ENCODE peak calls at places on chromosomes 7 and 10, in four cellular contexts. J, B, E and W are unnamed samples.
A peak's percentile ranks its signal among the peaks of the same experiment; 100 is the strongest.

GRCh38 chr10:96850825-96851224 is 18.7 kb downstream of the LCOR start:
- DNase-seq in J (no peak), B (peak; percentile 88), E (no peak), W (no peak)

GRCh38 chr7:122018032-122018431 is 126.0 kb downstream of the AASS start:
- DNase-seq in B (no peak), J (no peak), E (no peak), W (no peak)

GRCh38 chr10:12748186-12748585 is 253.3 kb downstream of the CCDC3 start:
- DNase-seq in E (no peak), J (no peak), B (no peak), W (no peak)

GRCh38 chr7:130733866-130734524 is at the start of gene KLF14:
- DNase-seq in B (no peak), J (peak; percentile 58), E (peak; percentile 30), W (no peak)

GRCh38 chr7:137992738-137993394 is 9.0 kb downstream of the CREB3L2 start:
- DNase-seq in J (no peak), E (no peak), B (peak; percentile 96), W (no peak)

GRCh38 chr7:36651404-36651803 is 72.9 kb downstream of the AOAH start:
- DNase-seq in E (no peak), B (peak; percentile 76), J (no peak), W (no peak)

GRCh38 chr7:26658080-26658697 is 206.2 kb downstream of the SKAP2 start:
- DNase-seq in E (peak; percentile 89), J (no peak), B (no peak), W (no peak)

GRCh38 chr10:14787938-14788337 is 13.2 kb upstream of the FAM107B start:
- DNase-seq in E (no peak), B (no peak), J (no peak), W (no peak)

GRCh38 chr7:117800406-117800805 is 72.8 kb downstream of the CTTNBP2 start:
- DNase-seq in B (no peak), J (no peak), E (no peak), W (no peak)

GRCh38 chr10:130022071-130022470 is 58.0 kb upstream of the EBF3 start:
- DNase-seq in E (no peak), J (no peak), B (no peak), W (no peak)

GRCh38 chr10:133161486-133162051 is 1.6 kb downstream of the KNDC1 start:
- DNase-seq in J (no peak), E (no peak), B (no peak), W (peak; percentile 19)

GRCh38 chr10:17474595-17474994 is 20.2 kb upstream of the ST8SIA6 start:
- DNase-seq in B (peak; percentile 48), E (no peak), J (no peak), W (no peak)

GRCh38 chr10:17144032-17144431 is 14.4 kb upstream of the CUBN start:
- DNase-seq in J (no peak), B (no peak), E (no peak), W (no peak)

GRCh38 chr7:23347682-23348180 is 48.6 kb downstream of the MALSU1 start:
- DNase-seq in J (no peak), E (peak; percentile 98), B (peak; percentile 83), W (no peak)

GRCh38 chr10:55358539-55358938 is 557.5 kb upstream of the PCDH15 start:
- DNase-seq in E (no peak), J (no peak), B (no peak), W (no peak)

GRCh38 chr10:67790534-67791408 is 47.2 kb downstream of the DNAJC12 start:
- DNase-seq in E (peak; percentile 71), B (peak; percentile 73), J (no peak), W (no peak)

GRCh38 chr7:112064627-112065385 is 141.4 kb downstream of the DOCK4 start:
- DNase-seq in E (no peak), J (no peak), B (no peak), W (no peak)

GRCh38 chr10:106931159-106931852 is 233.2 kb downstream of the SORCS1 start:
- DNase-seq in B (no peak), E (no peak), J (no peak), W (no peak)

DNA sequence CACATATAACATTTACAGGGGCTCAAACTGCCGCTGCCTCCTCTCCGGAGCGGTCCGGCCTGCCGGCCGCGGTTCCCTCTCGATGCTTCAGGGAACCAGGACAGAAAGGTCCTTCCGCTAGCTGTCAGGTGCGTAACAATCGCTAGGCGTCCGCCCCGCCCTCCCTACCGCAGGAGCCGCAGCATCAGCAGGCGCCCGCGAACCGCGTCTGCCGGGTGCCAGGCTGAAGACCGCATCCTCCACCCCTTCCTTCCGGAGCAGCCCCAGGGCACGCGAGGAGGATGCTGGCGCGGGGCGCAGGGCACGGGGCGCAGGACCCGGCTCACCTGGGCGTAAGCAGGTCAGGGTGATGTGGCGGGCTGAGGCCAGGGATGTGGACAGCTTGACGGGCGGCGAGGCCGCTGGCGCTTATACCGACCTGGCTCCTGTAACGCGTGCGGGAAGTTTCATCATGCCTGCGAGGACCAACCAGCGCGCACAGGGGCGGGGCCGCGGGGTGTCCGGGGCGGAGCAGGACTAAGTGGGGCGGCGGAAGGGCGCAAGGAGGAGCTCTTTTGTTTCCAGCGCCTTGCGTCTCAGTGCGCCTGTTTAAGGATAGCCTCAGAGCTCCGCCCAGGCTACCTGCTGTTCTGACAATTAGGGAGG is at the start of gene ASNS:
- DNase-seq in E (peak; percentile 86), J (peak; percentile 86), B (peak; percentile 91), W (peak; percentile 68)
- TF ChIP-seq CTCF in E (no peak), J (no peak), B (no peak), W (no peak)

DNA sequence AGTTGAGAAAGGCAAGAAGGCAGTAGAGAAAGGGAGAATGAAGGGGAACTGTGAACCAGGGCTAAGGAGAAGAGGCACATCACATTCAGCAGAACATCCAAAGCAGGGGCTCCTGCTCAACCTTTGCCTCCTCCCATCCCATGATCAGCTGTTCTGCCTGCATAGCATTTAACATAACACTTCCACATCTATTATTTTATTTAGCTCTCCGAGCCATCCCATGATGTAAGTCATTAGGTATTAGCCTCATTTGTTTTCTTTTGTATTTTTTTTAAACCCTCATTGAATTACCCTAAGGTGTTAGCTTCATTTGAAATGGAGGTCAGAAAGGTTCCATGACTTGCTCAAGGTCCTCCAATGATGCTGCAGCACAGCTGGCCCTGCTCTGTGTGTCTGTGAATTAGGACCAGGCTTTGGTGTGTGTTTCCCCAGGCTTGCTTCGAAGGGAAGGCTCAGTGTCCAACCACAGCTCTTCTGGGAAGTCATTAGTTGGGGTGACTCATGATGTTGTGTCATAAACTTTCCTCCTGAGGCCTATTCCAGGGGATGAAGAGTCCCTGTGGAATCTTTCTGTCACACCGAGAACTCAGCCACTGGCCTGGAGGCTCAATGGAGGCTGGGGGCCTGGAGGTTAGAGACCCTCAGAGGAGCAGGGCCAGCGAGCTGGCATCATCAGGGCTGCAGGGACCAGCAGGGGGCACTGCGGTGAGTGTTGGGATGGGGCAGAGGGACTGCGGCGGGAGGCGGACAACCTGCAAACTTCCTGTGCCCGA is 16.5 kb downstream of the NPFFR1 start:
- DNase-seq in E (peak; percentile 93), B (peak; percentile 73), J (no peak), W (no peak)
- TF ChIP-seq CTCF in E (peak; percentile 41), B (peak; percentile 25), J (no peak), W (no peak)

GRCh38 chr10:100101526-100102076 is 19.9 kb upstream of the CPN1 start:
- DNase-seq in B (peak; percentile 8), E (no peak), J (no peak), W (no peak)

GRCh38 chr10:100104300-100104699 is 22.6 kb upstream of the CPN1 start:
- DNase-seq in J (no peak), E (no peak), B (no peak), W (no peak)

GRCh38 chr10:100103581-100103980 is 21.9 kb upstream of the CPN1 start:
- DNase-seq in J (no peak), E (no peak), B (peak; percentile 82), W (no peak)

GRCh38 chr10:100106865-100107264 is 25.2 kb upstream of the CPN1 start:
- DNase-seq in J (no peak), B (no peak), E (no peak), W (no peak)

GRCh38 chr10:100100651-100101525 is 19.2 kb upstream of the CPN1 start:
- DNase-seq in E (no peak), J (no peak), B (peak; percentile 24), W (no peak)
- TF ChIP-seq CTCF in E (peak; percentile 24), J (no peak), B (no peak), W (no peak)

GRCh38 chr7:157270060-157270444 is 66.8 kb upstream of the DNAJB6 start:
- DNase-seq in E (no peak), J (no peak), B (no peak), W (no peak)

GRCh38 chr7:157271315-157271990 is 65.4 kb upstream of the DNAJB6 start:
- DNase-seq in B (no peak), J (no peak), E (no peak), W (no peak)

GRCh38 chr7:157268540-157268939 is 68.3 kb upstream of the DNAJB6 start:
- DNase-seq in J (no peak), E (peak; percentile 31), B (peak; percentile 17), W (no peak)

GRCh38 chr7:157267956-157268355 is 68.8 kb upstream of the DNAJB6 start:
- DNase-seq in E (no peak), B (no peak), J (no peak), W (no peak)

GRCh38 chr7:157269341-157270059 is 67.3 kb upstream of the DNAJB6 start:
- DNase-seq in B (no peak), E (peak; percentile 34), J (no peak), W (no peak)
- TF ChIP-seq CTCF in B (no peak), E (no peak), J (no peak), W (no peak)

GRCh38 chr10:46220872-46221538 is 65.8 kb upstream of the ANTXRL start:
- DNase-seq in E (no peak), J (no peak), B (no peak), W (no peak)
- TF ChIP-seq CTCF in E (peak; percentile 39), J (no peak), B (peak; percentile 28), W (no peak)

GRCh38 chr7:17302575-17303142 is 4.2 kb downstream of the AHR start:
- DNase-seq in B (peak; percentile 51), J (no peak), E (no peak), W (no peak)
- TF ChIP-seq CTCF in B (no peak), J (no peak), E (no peak), W (no peak)